ENCODE peak calls at places on chromosomes 2 and 18, in six cellular contexts. One of them, this sample, is unnamed.

GRCh38 chr2:176443941-176444340 is 174.7 kb downstream of the MTX2 start:
- DNase-seq in nucleus accumbens: no peak
- DNase-seq in MM.1S: no peak
- DNase-seq in tibial nerve: no peak
- DNase-seq in ascending aorta: no peak
- DNase-seq in stimulated activated CD4-positive, alpha-beta T cell treated with anti-CD3 and anti-CD28 coated beads, Interleukin-2, amount 100 ng/mL, for 48 hours: no peak
- DNase-seq in this sample: peak; percentile 19

GRCh38 chr2:177753682-177754475 is 318.7 kb downstream of the PDE11A start:
- DNase-seq in nucleus accumbens: peak; percentile 42
- DNase-seq in MM.1S: no peak
- DNase-seq in tibial nerve: peak; percentile 57
- DNase-seq in ascending aorta: peak; percentile 76
- DNase-seq in stimulated activated CD4-positive, alpha-beta T cell treated with anti-CD3 and anti-CD28 coated beads, Interleukin-2, amount 100 ng/mL, for 48 hours: no peak
- DNase-seq in this sample: peak; percentile 82

GRCh38 chr2:121881038-121881437 is 125.6 kb downstream of the TSN start:
- DNase-seq in MM.1S: no peak
- DNase-seq in ascending aorta: no peak
- DNase-seq in tibial nerve: no peak
- DNase-seq in stimulated activated CD4-positive, alpha-beta T cell treated with anti-CD3 and anti-CD28 coated beads, Interleukin-2, amount 100 ng/mL, for 48 hours: no peak
- DNase-seq in nucleus accumbens: no peak
- DNase-seq in this sample: no peak

GRCh38 chr2:98403878-98404277 is 40.8 kb upstream of the INPP4A start:
- DNase-seq in nucleus accumbens: no peak
- DNase-seq in MM.1S: no peak
- DNase-seq in tibial nerve: no peak
- DNase-seq in ascending aorta: no peak
- DNase-seq in stimulated activated CD4-positive, alpha-beta T cell treated with anti-CD3 and anti-CD28 coated beads, Interleukin-2, amount 100 ng/mL, for 48 hours: no peak
- DNase-seq in this sample: no peak

GRCh38 chr2:165273176-165273575 is 34.0 kb downstream of the SCN2A start:
- DNase-seq in ascending aorta: no peak
- DNase-seq in nucleus accumbens: no peak
- DNase-seq in MM.1S: no peak
- DNase-seq in tibial nerve: no peak
- DNase-seq in stimulated activated CD4-positive, alpha-beta T cell treated with anti-CD3 and anti-CD28 coated beads, Interleukin-2, amount 100 ng/mL, for 48 hours: no peak
- DNase-seq in this sample: no peak

GRCh38 chr2:88265352-88265960 is 95.3 kb downstream of the THNSL2 start:
- DNase-seq in tibial nerve: peak; percentile 6
- DNase-seq in stimulated activated CD4-positive, alpha-beta T cell treated with anti-CD3 and anti-CD28 coated beads, Interleukin-2, amount 100 ng/mL, for 48 hours: peak; percentile 4
- DNase-seq in nucleus accumbens: no peak
- DNase-seq in MM.1S: peak; percentile 39
- DNase-seq in ascending aorta: no peak
- DNase-seq in this sample: peak; percentile 5

GRCh38 chr2:39435974-39436591 is 1.0 kb downstream of the MAP4K3 start:
- DNase-seq in tibial nerve: peak; percentile 22
- DNase-seq in MM.1S: peak; percentile 18
- DNase-seq in nucleus accumbens: no peak
- DNase-seq in stimulated activated CD4-positive, alpha-beta T cell treated with anti-CD3 and anti-CD28 coated beads, Interleukin-2, amount 100 ng/mL, for 48 hours: no peak
- DNase-seq in ascending aorta: no peak
- DNase-seq in this sample: peak; percentile 58

GRCh38 chr2:70552501-70553333 is 909 bp downstream of the TGFA start:
- DNase-seq in MM.1S: peak; percentile 24
- DNase-seq in nucleus accumbens: no peak
- DNase-seq in tibial nerve: no peak
- DNase-seq in stimulated activated CD4-positive, alpha-beta T cell treated with anti-CD3 and anti-CD28 coated beads, Interleukin-2, amount 100 ng/mL, for 48 hours: no peak
- DNase-seq in ascending aorta: no peak
- DNase-seq in this sample: no peak

GRCh38 chr18:48928787-48929186 is 22.0 kb downstream of the SMAD7 start:
- DNase-seq in tibial nerve: peak; percentile 38
- DNase-seq in ascending aorta: peak; percentile 89
- DNase-seq in stimulated activated CD4-positive, alpha-beta T cell treated with anti-CD3 and anti-CD28 coated beads, Interleukin-2, amount 100 ng/mL, for 48 hours: peak; percentile 58
- DNase-seq in MM.1S: peak; percentile 95
- DNase-seq in nucleus accumbens: peak; percentile 77
- DNase-seq in this sample: peak; percentile 42

GRCh38 chr2:60295591-60295962 is 257.9 kb downstream of the BCL11A start:
- DNase-seq in MM.1S: no peak
- DNase-seq in ascending aorta: no peak
- DNase-seq in tibial nerve: no peak
- DNase-seq in nucleus accumbens: peak; percentile 21
- DNase-seq in stimulated activated CD4-positive, alpha-beta T cell treated with anti-CD3 and anti-CD28 coated beads, Interleukin-2, amount 100 ng/mL, for 48 hours: no peak
- DNase-seq in this sample: no peak

GRCh38 chr2:232533944-232534710 is 5.4 kb upstream of the CHRNG start:
- DNase-seq in nucleus accumbens: no peak
- DNase-seq in ascending aorta: no peak
- DNase-seq in tibial nerve: no peak
- DNase-seq in MM.1S: no peak
- DNase-seq in stimulated activated CD4-positive, alpha-beta T cell treated with anti-CD3 and anti-CD28 coated beads, Interleukin-2, amount 100 ng/mL, for 48 hours: no peak
- DNase-seq in this sample: peak; percentile 13

GRCh38 chr2:112582314-112582746 is 2.1 kb upstream of the CHCHD5 start:
- DNase-seq in MM.1S: peak; percentile 68
- DNase-seq in nucleus accumbens: no peak
- DNase-seq in tibial nerve: peak; percentile 53
- DNase-seq in ascending aorta: no peak
- DNase-seq in stimulated activated CD4-positive, alpha-beta T cell treated with anti-CD3 and anti-CD28 coated beads, Interleukin-2, amount 100 ng/mL, for 48 hours: peak; percentile 15
- DNase-seq in this sample: peak; percentile 68

GRCh38 chr2:217555075-217555876 is 447.5 kb downstream of the TNS1 start:
- DNase-seq in nucleus accumbens: no peak
- DNase-seq in MM.1S: no peak
- DNase-seq in tibial nerve: no peak
- DNase-seq in stimulated activated CD4-positive, alpha-beta T cell treated with anti-CD3 and anti-CD28 coated beads, Interleukin-2, amount 100 ng/mL, for 48 hours: no peak
- DNase-seq in ascending aorta: no peak
- DNase-seq in this sample: no peak

GRCh38 chr2:161596148-161596547 is 28.1 kb upstream of the SLC4A10 start:
- DNase-seq in stimulated activated CD4-positive, alpha-beta T cell treated with anti-CD3 and anti-CD28 coated beads, Interleukin-2, amount 100 ng/mL, for 48 hours: no peak
- DNase-seq in MM.1S: no peak
- DNase-seq in nucleus accumbens: no peak
- DNase-seq in tibial nerve: no peak
- DNase-seq in ascending aorta: no peak
- DNase-seq in this sample: no peak

GRCh38 chr2:84958135-84959044 is 12.6 kb upstream of the KCMF1 start:
- DNase-seq in MM.1S: no peak
- DNase-seq in tibial nerve: no peak
- DNase-seq in stimulated activated CD4-positive, alpha-beta T cell treated with anti-CD3 and anti-CD28 coated beads, Interleukin-2, amount 100 ng/mL, for 48 hours: no peak
- DNase-seq in ascending aorta: no peak
- DNase-seq in nucleus accumbens: no peak
- DNase-seq in this sample: peak; percentile 97

GRCh38 chr2:234952270-234953115 is 676 bp downstream of the SH3BP4 start:
- DNase-seq in nucleus accumbens: no peak
- DNase-seq in MM.1S: peak; percentile 43
- DNase-seq in tibial nerve: no peak
- DNase-seq in ascending aorta: no peak
- DNase-seq in stimulated activated CD4-positive, alpha-beta T cell treated with anti-CD3 and anti-CD28 coated beads, Interleukin-2, amount 100 ng/mL, for 48 hours: no peak
- DNase-seq in this sample: no peak

GRCh38 chr2:105403785-105404698 is 5.2 kb upstream of the FHL2 start:
- DNase-seq in tibial nerve: no peak
- DNase-seq in MM.1S: no peak
- DNase-seq in stimulated activated CD4-positive, alpha-beta T cell treated with anti-CD3 and anti-CD28 coated beads, Interleukin-2, amount 100 ng/mL, for 48 hours: no peak
- DNase-seq in nucleus accumbens: no peak
- DNase-seq in ascending aorta: peak; percentile 73
- DNase-seq in this sample: peak; percentile 94

GRCh38 chr2:157307021-157307420 is 18.6 kb downstream of the ERMN start:
- DNase-seq in tibial nerve: no peak
- DNase-seq in MM.1S: no peak
- DNase-seq in nucleus accumbens: no peak
- DNase-seq in stimulated activated CD4-positive, alpha-beta T cell treated with anti-CD3 and anti-CD28 coated beads, Interleukin-2, amount 100 ng/mL, for 48 hours: no peak
- DNase-seq in ascending aorta: no peak
- DNase-seq in this sample: peak; percentile 9

GRCh38 chr2:166917433-166917832 is 29.2 kb downstream of the XIRP2 start:
- DNase-seq in ascending aorta: no peak
- DNase-seq in nucleus accumbens: no peak
- DNase-seq in MM.1S: no peak
- DNase-seq in stimulated activated CD4-positive, alpha-beta T cell treated with anti-CD3 and anti-CD28 coated beads, Interleukin-2, amount 100 ng/mL, for 48 hours: no peak
- DNase-seq in tibial nerve: no peak
- DNase-seq in this sample: peak; percentile 15

GRCh38 chr2:120899373-120899772 is 163.7 kb downstream of the GLI2 start:
- DNase-seq in nucleus accumbens: no peak
- DNase-seq in ascending aorta: no peak
- DNase-seq in MM.1S: no peak
- DNase-seq in tibial nerve: no peak
- DNase-seq in stimulated activated CD4-positive, alpha-beta T cell treated with anti-CD3 and anti-CD28 coated beads, Interleukin-2, amount 100 ng/mL, for 48 hours: no peak
- DNase-seq in this sample: no peak

GRCh38 chr2:76180676-76181075 is 470.0 kb upstream of the GCFC2 start:
- DNase-seq in MM.1S: no peak
- DNase-seq in nucleus accumbens: no peak
- DNase-seq in ascending aorta: no peak
- DNase-seq in stimulated activated CD4-positive, alpha-beta T cell treated with anti-CD3 and anti-CD28 coated beads, Interleukin-2, amount 100 ng/mL, for 48 hours: no peak
- DNase-seq in tibial nerve: no peak
- DNase-seq in this sample: no peak

GRCh38 chr18:9017170-9017899 is 85.2 kb upstream of the NDUFV2 start:
- DNase-seq in ascending aorta: peak; percentile 86
- DNase-seq in nucleus accumbens: no peak
- DNase-seq in stimulated activated CD4-positive, alpha-beta T cell treated with anti-CD3 and anti-CD28 coated beads, Interleukin-2, amount 100 ng/mL, for 48 hours: peak; percentile 66
- DNase-seq in tibial nerve: peak; percentile 24
- DNase-seq in MM.1S: peak; percentile 66
- DNase-seq in this sample: peak; percentile 94

GRCh38 chr2:157830696-157831570 is 45.2 kb downstream of the ACVR1 start:
- DNase-seq in tibial nerve: peak; percentile 78
- DNase-seq in stimulated activated CD4-positive, alpha-beta T cell treated with anti-CD3 and anti-CD28 coated beads, Interleukin-2, amount 100 ng/mL, for 48 hours: no peak
- DNase-seq in ascending aorta: peak; percentile 75
- DNase-seq in MM.1S: no peak
- DNase-seq in nucleus accumbens: no peak
- DNase-seq in this sample: peak; percentile 97

GRCh38 chr18:72973831-72974230 is 106.0 kb upstream of the NETO1 start:
- DNase-seq in tibial nerve: no peak
- DNase-seq in ascending aorta: no peak
- DNase-seq in stimulated activated CD4-positive, alpha-beta T cell treated with anti-CD3 and anti-CD28 coated beads, Interleukin-2, amount 100 ng/mL, for 48 hours: no peak
- DNase-seq in nucleus accumbens: no peak
- DNase-seq in MM.1S: no peak
- DNase-seq in this sample: no peak

GRCh38 chr18:26621161-26622026 is 73.0 kb upstream of the KCTD1 start:
- DNase-seq in ascending aorta: no peak
- DNase-seq in tibial nerve: no peak
- DNase-seq in stimulated activated CD4-positive, alpha-beta T cell treated with anti-CD3 and anti-CD28 coated beads, Interleukin-2, amount 100 ng/mL, for 48 hours: peak; percentile 5
- DNase-seq in nucleus accumbens: no peak
- DNase-seq in MM.1S: peak; percentile 68
- DNase-seq in this sample: no peak